ENCODE peak calls at places on chromosomes 6 and 20, in seven cellular contexts. One of them, this sample, is unnamed.

GRCh38 chr6:36050305-36050704 is 22.7 kb downstream of the MAPK14 start:
- ATAC-seq in SK-N-SH treated with all-trans-retinoic acid at 6 μM for 48 hours: no peak
- ATAC-seq in HCT116: no peak
- ATAC-seq in naive thymus-derived CD8-positive, alpha-beta T cell: peak; percentile 40
- ATAC-seq in sciatic nerve: no peak
- ATAC-seq in lower lobe of right lung: no peak
- ATAC-seq in activated CD8-positive, alpha-beta T cell treated with anti-CD3 and anti-CD28 coated beads for 36 hours: no peak
- ATAC-seq in this sample: no peak

GRCh38 chr6:35973670-35974222 is 50.7 kb downstream of the SLC26A8 start:
- ATAC-seq in SK-N-SH treated with all-trans-retinoic acid at 6 μM for 48 hours: no peak
- ATAC-seq in sciatic nerve: no peak
- ATAC-seq in lower lobe of right lung: no peak
- ATAC-seq in naive thymus-derived CD8-positive, alpha-beta T cell: no peak
- ATAC-seq in HCT116: peak; percentile 52
- ATAC-seq in activated CD8-positive, alpha-beta T cell treated with anti-CD3 and anti-CD28 coated beads for 36 hours: peak; percentile 85
- ATAC-seq in this sample: no peak

GRCh38 chr6:15674690-15675386 is 12.0 kb upstream of the DTNBP1 start:
- ATAC-seq in HCT116: no peak
- ATAC-seq in naive thymus-derived CD8-positive, alpha-beta T cell: no peak
- ATAC-seq in SK-N-SH treated with all-trans-retinoic acid at 6 μM for 48 hours: peak; percentile 43
- ATAC-seq in sciatic nerve: peak; percentile 42
- ATAC-seq in activated CD8-positive, alpha-beta T cell treated with anti-CD3 and anti-CD28 coated beads for 36 hours: no peak
- ATAC-seq in lower lobe of right lung: peak; percentile 39
- ATAC-seq in this sample: no peak

GRCh38 chr20:10550204-10551118 is 115.4 kb downstream of the SLX4IP start:
- ATAC-seq in activated CD8-positive, alpha-beta T cell treated with anti-CD3 and anti-CD28 coated beads for 36 hours: peak; percentile 76
- ATAC-seq in sciatic nerve: no peak
- ATAC-seq in SK-N-SH treated with all-trans-retinoic acid at 6 μM for 48 hours: no peak
- ATAC-seq in naive thymus-derived CD8-positive, alpha-beta T cell: peak; percentile 65
- ATAC-seq in HCT116: no peak
- ATAC-seq in lower lobe of right lung: no peak
- ATAC-seq in this sample: no peak

GRCh38 chr6:111076024-111076680 is 11.2 kb upstream of the SLC16A10 start:
- ATAC-seq in naive thymus-derived CD8-positive, alpha-beta T cell: no peak
- ATAC-seq in SK-N-SH treated with all-trans-retinoic acid at 6 μM for 48 hours: no peak
- ATAC-seq in sciatic nerve: no peak
- ATAC-seq in activated CD8-positive, alpha-beta T cell treated with anti-CD3 and anti-CD28 coated beads for 36 hours: no peak
- ATAC-seq in lower lobe of right lung: peak; percentile 79
- ATAC-seq in HCT116: no peak
- ATAC-seq in this sample: no peak

GRCh38 chr20:49318430-49319203 is 40.8 kb upstream of the ZNFX1 start:
- ATAC-seq in activated CD8-positive, alpha-beta T cell treated with anti-CD3 and anti-CD28 coated beads for 36 hours: peak; percentile 51
- ATAC-seq in lower lobe of right lung: peak; percentile 55
- ATAC-seq in naive thymus-derived CD8-positive, alpha-beta T cell: peak; percentile 70
- ATAC-seq in sciatic nerve: no peak
- ATAC-seq in HCT116: no peak
- ATAC-seq in SK-N-SH treated with all-trans-retinoic acid at 6 μM for 48 hours: peak; percentile 28
- ATAC-seq in this sample: no peak

GRCh38 chr6:116369540-116370327 is 1.0 kb upstream of the DSE start:
- ATAC-seq in activated CD8-positive, alpha-beta T cell treated with anti-CD3 and anti-CD28 coated beads for 36 hours: no peak
- ATAC-seq in HCT116: no peak
- ATAC-seq in SK-N-SH treated with all-trans-retinoic acid at 6 μM for 48 hours: no peak
- ATAC-seq in lower lobe of right lung: no peak
- ATAC-seq in sciatic nerve: no peak
- ATAC-seq in naive thymus-derived CD8-positive, alpha-beta T cell: no peak
- ATAC-seq in this sample: no peak

GRCh38 chr6:79810878-79811277 is 136.5 kb downstream of the ELOVL4 start:
- ATAC-seq in activated CD8-positive, alpha-beta T cell treated with anti-CD3 and anti-CD28 coated beads for 36 hours: no peak
- ATAC-seq in naive thymus-derived CD8-positive, alpha-beta T cell: no peak
- ATAC-seq in lower lobe of right lung: no peak
- ATAC-seq in HCT116: no peak
- ATAC-seq in SK-N-SH treated with all-trans-retinoic acid at 6 μM for 48 hours: peak; percentile 12
- ATAC-seq in sciatic nerve: no peak
- ATAC-seq in this sample: no peak

GRCh38 chr6:157751547-157752200 is 71.4 kb upstream of the SNX9 start:
- ATAC-seq in sciatic nerve: no peak
- ATAC-seq in activated CD8-positive, alpha-beta T cell treated with anti-CD3 and anti-CD28 coated beads for 36 hours: peak; percentile 19
- ATAC-seq in lower lobe of right lung: no peak
- ATAC-seq in naive thymus-derived CD8-positive, alpha-beta T cell: no peak
- ATAC-seq in SK-N-SH treated with all-trans-retinoic acid at 6 μM for 48 hours: no peak
- ATAC-seq in HCT116: no peak
- ATAC-seq in this sample: no peak

GRCh38 chr20:25084616-25085187 is 2.8 kb upstream of the VSX1 start:
- ATAC-seq in lower lobe of right lung: no peak
- ATAC-seq in HCT116: no peak
- ATAC-seq in sciatic nerve: no peak
- ATAC-seq in SK-N-SH treated with all-trans-retinoic acid at 6 μM for 48 hours: no peak
- ATAC-seq in activated CD8-positive, alpha-beta T cell treated with anti-CD3 and anti-CD28 coated beads for 36 hours: peak; percentile 29
- ATAC-seq in naive thymus-derived CD8-positive, alpha-beta T cell: peak; percentile 53
- ATAC-seq in this sample: no peak

GRCh38 chr6:106897580-106897979 is 76.9 kb downstream of the CD24 start:
- ATAC-seq in activated CD8-positive, alpha-beta T cell treated with anti-CD3 and anti-CD28 coated beads for 36 hours: no peak
- ATAC-seq in naive thymus-derived CD8-positive, alpha-beta T cell: no peak
- ATAC-seq in sciatic nerve: no peak
- ATAC-seq in lower lobe of right lung: no peak
- ATAC-seq in SK-N-SH treated with all-trans-retinoic acid at 6 μM for 48 hours: no peak
- ATAC-seq in HCT116: no peak
- ATAC-seq in this sample: no peak

GRCh38 chr20:11469795-11470495 is 447.7 kb upstream of the BTBD3 start:
- ATAC-seq in lower lobe of right lung: no peak
- ATAC-seq in sciatic nerve: peak; percentile 30
- ATAC-seq in naive thymus-derived CD8-positive, alpha-beta T cell: no peak
- ATAC-seq in activated CD8-positive, alpha-beta T cell treated with anti-CD3 and anti-CD28 coated beads for 36 hours: no peak
- ATAC-seq in SK-N-SH treated with all-trans-retinoic acid at 6 μM for 48 hours: no peak
- ATAC-seq in HCT116: no peak
- ATAC-seq in this sample: peak; percentile 34

GRCh38 chr20:62481441-62482135 is 5.8 kb upstream of the GATA5 start:
- ATAC-seq in sciatic nerve: no peak
- ATAC-seq in naive thymus-derived CD8-positive, alpha-beta T cell: no peak
- ATAC-seq in SK-N-SH treated with all-trans-retinoic acid at 6 μM for 48 hours: no peak
- ATAC-seq in activated CD8-positive, alpha-beta T cell treated with anti-CD3 and anti-CD28 coated beads for 36 hours: no peak
- ATAC-seq in lower lobe of right lung: no peak
- ATAC-seq in HCT116: no peak
- ATAC-seq in this sample: no peak

GRCh38 chr6:33433560-33434191 is 13.8 kb downstream of the SYNGAP1 start:
- ATAC-seq in lower lobe of right lung: no peak
- ATAC-seq in naive thymus-derived CD8-positive, alpha-beta T cell: no peak
- ATAC-seq in HCT116: no peak
- ATAC-seq in sciatic nerve: no peak
- ATAC-seq in activated CD8-positive, alpha-beta T cell treated with anti-CD3 and anti-CD28 coated beads for 36 hours: no peak
- ATAC-seq in SK-N-SH treated with all-trans-retinoic acid at 6 μM for 48 hours: no peak
- ATAC-seq in this sample: peak; percentile 42

GRCh38 chr20:56393133-56393472 is 658 bp downstream of the CSTF1 start:
- ATAC-seq in lower lobe of right lung: no peak
- ATAC-seq in SK-N-SH treated with all-trans-retinoic acid at 6 μM for 48 hours: no peak
- ATAC-seq in HCT116: no peak
- ATAC-seq in naive thymus-derived CD8-positive, alpha-beta T cell: peak; percentile 31
- ATAC-seq in sciatic nerve: no peak
- ATAC-seq in activated CD8-positive, alpha-beta T cell treated with anti-CD3 and anti-CD28 coated beads for 36 hours: no peak
- ATAC-seq in this sample: no peak

GRCh38 chr6:166619912-166620311 is 7.1 kb downstream of the RPS6KA2 start:
- ATAC-seq in HCT116: no peak
- ATAC-seq in sciatic nerve: peak; percentile 83
- ATAC-seq in activated CD8-positive, alpha-beta T cell treated with anti-CD3 and anti-CD28 coated beads for 36 hours: no peak
- ATAC-seq in naive thymus-derived CD8-positive, alpha-beta T cell: no peak
- ATAC-seq in lower lobe of right lung: peak; percentile 73
- ATAC-seq in SK-N-SH treated with all-trans-retinoic acid at 6 μM for 48 hours: peak; percentile 88
- ATAC-seq in this sample: peak; percentile 85

GRCh38 chr6:44739163-44739562 is 351.7 kb downstream of the CDC5L start:
- ATAC-seq in naive thymus-derived CD8-positive, alpha-beta T cell: no peak
- ATAC-seq in sciatic nerve: peak; percentile 28
- ATAC-seq in lower lobe of right lung: no peak
- ATAC-seq in activated CD8-positive, alpha-beta T cell treated with anti-CD3 and anti-CD28 coated beads for 36 hours: no peak
- ATAC-seq in SK-N-SH treated with all-trans-retinoic acid at 6 μM for 48 hours: no peak
- ATAC-seq in HCT116: no peak
- ATAC-seq in this sample: no peak

GRCh38 chr6:52746213-52746612 is 17.1 kb downstream of the GSTA2 start:
- ATAC-seq in naive thymus-derived CD8-positive, alpha-beta T cell: no peak
- ATAC-seq in HCT116: no peak
- ATAC-seq in sciatic nerve: no peak
- ATAC-seq in activated CD8-positive, alpha-beta T cell treated with anti-CD3 and anti-CD28 coated beads for 36 hours: no peak
- ATAC-seq in SK-N-SH treated with all-trans-retinoic acid at 6 μM for 48 hours: no peak
- ATAC-seq in lower lobe of right lung: no peak
- ATAC-seq in this sample: no peak

GRCh38 chr6:152054441-152054840 is 247.0 kb downstream of the ESR1 start:
- ATAC-seq in SK-N-SH treated with all-trans-retinoic acid at 6 μM for 48 hours: peak; percentile 51
- ATAC-seq in HCT116: peak; percentile 72
- ATAC-seq in activated CD8-positive, alpha-beta T cell treated with anti-CD3 and anti-CD28 coated beads for 36 hours: no peak
- ATAC-seq in naive thymus-derived CD8-positive, alpha-beta T cell: no peak
- ATAC-seq in lower lobe of right lung: no peak
- ATAC-seq in sciatic nerve: no peak
- ATAC-seq in this sample: no peak

GRCh38 chr6:16955899-16956298 is 146.0 kb upstream of the STMND1 start:
- ATAC-seq in HCT116: no peak
- ATAC-seq in sciatic nerve: no peak
- ATAC-seq in lower lobe of right lung: no peak
- ATAC-seq in activated CD8-positive, alpha-beta T cell treated with anti-CD3 and anti-CD28 coated beads for 36 hours: peak; percentile 17
- ATAC-seq in SK-N-SH treated with all-trans-retinoic acid at 6 μM for 48 hours: no peak
- ATAC-seq in naive thymus-derived CD8-positive, alpha-beta T cell: no peak
- ATAC-seq in this sample: no peak

GRCh38 chr6:20960067-20960466 is 425.8 kb downstream of the CDKAL1 start:
- ATAC-seq in sciatic nerve: no peak
- ATAC-seq in HCT116: no peak
- ATAC-seq in activated CD8-positive, alpha-beta T cell treated with anti-CD3 and anti-CD28 coated beads for 36 hours: no peak
- ATAC-seq in naive thymus-derived CD8-positive, alpha-beta T cell: no peak
- ATAC-seq in SK-N-SH treated with all-trans-retinoic acid at 6 μM for 48 hours: no peak
- ATAC-seq in lower lobe of right lung: no peak
- ATAC-seq in this sample: no peak

GRCh38 chr20:25659999-25660398 is 36.2 kb upstream of the NANP start:
- ATAC-seq in SK-N-SH treated with all-trans-retinoic acid at 6 μM for 48 hours: no peak
- ATAC-seq in lower lobe of right lung: no peak
- ATAC-seq in HCT116: no peak
- ATAC-seq in sciatic nerve: no peak
- ATAC-seq in activated CD8-positive, alpha-beta T cell treated with anti-CD3 and anti-CD28 coated beads for 36 hours: no peak
- ATAC-seq in naive thymus-derived CD8-positive, alpha-beta T cell: no peak
- ATAC-seq in this sample: no peak

GRCh38 chr20:43983904-43984361 is 69.3 kb downstream of the TOX2 start:
- ATAC-seq in naive thymus-derived CD8-positive, alpha-beta T cell: no peak
- ATAC-seq in HCT116: no peak
- ATAC-seq in sciatic nerve: no peak
- ATAC-seq in SK-N-SH treated with all-trans-retinoic acid at 6 μM for 48 hours: no peak
- ATAC-seq in lower lobe of right lung: no peak
- ATAC-seq in activated CD8-positive, alpha-beta T cell treated with anti-CD3 and anti-CD28 coated beads for 36 hours: peak; percentile 52
- ATAC-seq in this sample: no peak

GRCh38 chr20:50874111-50874757 is 57.0 kb downstream of the ADNP start:
- ATAC-seq in activated CD8-positive, alpha-beta T cell treated with anti-CD3 and anti-CD28 coated beads for 36 hours: no peak
- ATAC-seq in sciatic nerve: no peak
- ATAC-seq in lower lobe of right lung: peak; percentile 18
- ATAC-seq in naive thymus-derived CD8-positive, alpha-beta T cell: no peak
- ATAC-seq in SK-N-SH treated with all-trans-retinoic acid at 6 μM for 48 hours: no peak
- ATAC-seq in HCT116: no peak
- ATAC-seq in this sample: no peak

GRCh38 chr6:131787955-131788712 is 19.7 kb upstream of the ENPP1 start:
- ATAC-seq in HCT116: no peak
- ATAC-seq in activated CD8-positive, alpha-beta T cell treated with anti-CD3 and anti-CD28 coated beads for 36 hours: no peak
- ATAC-seq in sciatic nerve: peak; percentile 82
- ATAC-seq in naive thymus-derived CD8-positive, alpha-beta T cell: no peak
- ATAC-seq in SK-N-SH treated with all-trans-retinoic acid at 6 μM for 48 hours: no peak
- ATAC-seq in lower lobe of right lung: no peak
- ATAC-seq in this sample: peak; percentile 70

This sample was measured in gastroesophageal sphincter.